ENCODE peak calls at places on chromosomes 6 and 20, in ten cellular contexts. Y is GM13976; D is activated naive CD4-positive, alpha-beta T cell treated with Interleukin-2 at 50 U/mL for 16 hours; Q is NCI-H2081 treated with DMSO at 0.1 percent for 48 hours; M is dermis microvascular lymphatic vessel endothelial cell; U is AG08396; I is NCI-H1105; P is posterior cingulate gyrus; A is neural progenitor cell; V is stimulated activated CD4-positive, alpha-beta T cell treated with anti-CD3 and anti-CD28 coated beads, Interleukin-2, amount 100 ng/mL, for 48 hours. B is an unnamed sample.

GRCh38 chr6:143098054-143098673 is 37.5 kb downstream of the AIG1 start:
- DNase-seq in U (no peak), A (no peak), M (no peak), P (no peak), Q (no peak), V (no peak), D (no peak), Y (peak; percentile 28), I (no peak), B (peak; percentile 49)

GRCh38 chr20:3165473-3166337 is 6.0 kb upstream of the FASTKD5 start:
- DNase-seq in P (no peak), Q (no peak), D (no peak), Y (peak; percentile 34), M (no peak), I (no peak), A (no peak), U (peak; percentile 61), V (no peak), B (peak; percentile 94)

GRCh38 chr20:6959900-6960312 is 192.4 kb downstream of the BMP2 start:
- DNase-seq in P (no peak), Q (no peak), D (no peak), A (no peak), U (no peak), V (no peak), Y (no peak), I (no peak), M (no peak), B (no peak)

GRCh38 chr6:117574198-117574597 is 28.1 kb downstream of the GOPC start:
- DNase-seq in D (no peak), Y (no peak), M (no peak), V (no peak), I (no peak), A (no peak), Q (no peak), U (no peak), P (no peak), B (no peak)

GRCh38 chr6:113433506-113433991 is 423.6 kb upstream of the MARCKS start:
- DNase-seq in U (peak; percentile 56), A (no peak), D (no peak), P (no peak), M (peak; percentile 33), I (no peak), Q (no peak), Y (no peak), V (no peak), B (no peak)

GRCh38 chr6:138182939-138183791 is 21.4 kb downstream of the ARFGEF3 start:
- DNase-seq in D (no peak), U (no peak), P (peak; percentile 84), I (peak; percentile 13), Y (no peak), V (no peak), M (no peak), A (peak; percentile 47), Q (peak; percentile 70), B (no peak)

GRCh38 chr6:3777695-3778461 is 26.4 kb upstream of the PXDC1 start:
- DNase-seq in I (no peak), Q (no peak), Y (no peak), P (no peak), D (no peak), U (no peak), M (no peak), V (no peak), A (peak; percentile 78), B (no peak)

GRCh38 chr6:1757133-1757532 is 147.4 kb downstream of the FOXC1 start:
- DNase-seq in P (no peak), D (no peak), Y (no peak), U (no peak), I (peak; percentile 88), Q (peak; percentile 86), M (no peak), A (no peak), V (no peak), B (no peak)

GRCh38 chr6:5030596-5031136 is 26.8 kb upstream of the RPP40 start:
- DNase-seq in P (peak; percentile 73), U (peak; percentile 85), V (peak; percentile 78), M (peak; percentile 65), Y (peak; percentile 87), D (peak; percentile 75), I (peak; percentile 77), Q (peak; percentile 39), A (peak; percentile 88), B (peak; percentile 95)

GRCh38 chr6:148874698-148875293 is 128.0 kb downstream of the UST start:
- DNase-seq in D (no peak), A (peak; percentile 75), P (no peak), V (no peak), I (peak; percentile 68), Y (no peak), U (no peak), Q (peak; percentile 56), M (no peak), B (peak; percentile 64)

GRCh38 chr20:53142225-53142624 is 170.1 kb downstream of the TSHZ2 start:
- DNase-seq in A (no peak), D (no peak), V (no peak), Y (no peak), I (no peak), Q (no peak), M (no peak), U (no peak), P (no peak), B (no peak)

B was measured in RPMI8226.